ENCODE peak calls at places on chromosome 22, in nine cellular contexts. K, B, T, P, G, U, J, Z and Y are unnamed samples. For H3K27me3, the result is how much of the 10 kb centered on the place peaks cover.

GRCh38 chr22:36986242-36986821 is 32.9 kb downstream of the TST start:
- DNase-seq in J (peak), B (no peak), P (peak), U (no peak), T (no peak), Z (no peak), G (peak), K (peak), Y (no peak)

GRCh38 chr22:39654959-39655579 is 84.5 kb downstream of the CACNA1I start:
- DNase-seq in K (no peak), U (no peak), T (no peak), P (no peak), G (no peak), J (no peak), Z (no peak), B (no peak), Y (no peak)

GRCh38 chr22:16563555-16564520 is 28.8 kb downstream of the CCT8L2 start:
- DNase-seq in U (no peak), K (no peak), T (no peak), J (no peak), P (no peak), Z (no peak), B (no peak), G (peak), Y (no peak)

GRCh38 chr22:44505796-44506354 is 7.8 kb upstream of the RTL6 start:
- DNase-seq in P (no peak), T (no peak), G (no peak), B (no peak), K (no peak), J (no peak), U (no peak), Z (no peak), Y (no peak)

GRCh38 chr22:44202261-44202789 is 21.6 kb downstream of the PARVG start:
- DNase-seq in G (no peak), J (no peak), T (no peak), B (no peak), P (no peak), Z (peak), K (no peak), U (no peak), Y (no peak)

GRCh38 chr22:48333816-48334735 is 1493.6 kb downstream of the BRD1 start:
- DNase-seq in T (no peak), U (no peak), P (no peak), K (no peak), J (no peak), Z (no peak), B (no peak), G (no peak), Y (no peak)

GRCh38 chr22:35618427-35619223 is 1.5 kb upstream of the MB start:
- DNase-seq in B (no peak), U (no peak), K (no peak), J (no peak), G (no peak), P (no peak), Z (no peak), T (no peak), Y (no peak)

GRCh38 chr22:37472418-37473006 is 13.7 kb downstream of the MFNG start:
- DNase-seq in U (no peak), P (peak), K (peak), G (peak), J (no peak), B (no peak), T (no peak), Z (no peak), Y (no peak)

GRCh38 chr22:37893583-37893983 is 12.5 kb upstream of the MICALL1 start:
- DNase-seq in G (no peak), P (peak), U (no peak), Z (no peak), T (no peak), J (no peak), K (no peak), B (no peak), Y (no peak)

GRCh38 chr22:44907765-44908737 is 101.8 kb downstream of the PHF21B start:
- DNase-seq in Z (no peak), K (no peak), G (no peak), J (no peak), T (no peak), U (no peak), P (no peak), B (no peak), Y (no peak)

GRCh38 chr22:36734171-36735058 is 30.9 kb upstream of the CACNG2 start:
- DNase-seq in U (no peak), Z (peak), J (no peak), T (no peak), G (no peak), B (no peak), P (peak), K (no peak), Y (no peak)

GRCh38 chr22:26890870-26891269 is 233.5 kb downstream of the MIAT start:
- DNase-seq in P (no peak), B (no peak), U (no peak), K (peak), Z (no peak), J (no peak), G (peak), T (no peak), Y (no peak)

GRCh38 chr22:42700355-42700754 is 20.3 kb downstream of the A4GALT start:
- DNase-seq in U (no peak), P (no peak), J (no peak), B (no peak), K (no peak), Z (no peak), T (no peak), G (no peak), Y (no peak)

GRCh38 chr22:42699281-42699681 is 21.4 kb downstream of the A4GALT start:
- DNase-seq in T (no peak), G (no peak), J (no peak), P (no peak), Z (no peak), K (no peak), U (no peak), B (no peak), Y (no peak)

GRCh38 chr22:42700901-42701300 is 19.8 kb downstream of the A4GALT start:
- DNase-seq in U (no peak), K (no peak), J (no peak), G (no peak), Z (no peak), P (no peak), T (no peak), B (no peak), Y (no peak)

GRCh38 chr22:42701694-42702093 is 19.0 kb downstream of the A4GALT start:
- DNase-seq in U (no peak), G (no peak), Z (no peak), K (no peak), B (no peak), J (no peak), T (no peak), P (no peak), Y (no peak)

DNA sequence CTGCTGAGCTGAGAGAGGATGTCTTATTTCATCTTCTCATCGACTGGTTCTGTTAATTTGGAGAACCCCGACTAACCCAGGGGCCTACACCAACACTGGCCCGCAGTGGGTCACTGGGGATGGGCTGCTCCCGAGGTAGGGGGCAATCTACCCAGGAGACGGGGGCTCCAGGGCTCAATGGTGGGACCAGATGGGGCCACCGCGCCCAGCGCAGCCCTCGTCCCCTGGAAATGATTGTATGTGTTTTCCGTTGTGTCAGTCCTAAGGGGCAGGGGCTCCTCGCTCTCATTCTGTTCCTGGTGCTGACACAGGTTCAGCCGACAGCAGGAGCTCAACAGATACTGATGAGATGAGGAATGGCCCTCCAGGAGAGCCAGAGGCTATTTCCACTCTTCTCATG is 20.7 kb downstream of the A4GALT start:
- DNase-seq in T (no peak), Z (no peak), P (no peak), U (no peak), K (no peak), B (no peak), G (no peak), J (no peak), Y (no peak)
- H3K27me3 ChIP-seq in T (under half), Z (under half), P (under half), U (under half), K (under half), B (under half), G (under half), J (under half), Y (under half)

DNA sequence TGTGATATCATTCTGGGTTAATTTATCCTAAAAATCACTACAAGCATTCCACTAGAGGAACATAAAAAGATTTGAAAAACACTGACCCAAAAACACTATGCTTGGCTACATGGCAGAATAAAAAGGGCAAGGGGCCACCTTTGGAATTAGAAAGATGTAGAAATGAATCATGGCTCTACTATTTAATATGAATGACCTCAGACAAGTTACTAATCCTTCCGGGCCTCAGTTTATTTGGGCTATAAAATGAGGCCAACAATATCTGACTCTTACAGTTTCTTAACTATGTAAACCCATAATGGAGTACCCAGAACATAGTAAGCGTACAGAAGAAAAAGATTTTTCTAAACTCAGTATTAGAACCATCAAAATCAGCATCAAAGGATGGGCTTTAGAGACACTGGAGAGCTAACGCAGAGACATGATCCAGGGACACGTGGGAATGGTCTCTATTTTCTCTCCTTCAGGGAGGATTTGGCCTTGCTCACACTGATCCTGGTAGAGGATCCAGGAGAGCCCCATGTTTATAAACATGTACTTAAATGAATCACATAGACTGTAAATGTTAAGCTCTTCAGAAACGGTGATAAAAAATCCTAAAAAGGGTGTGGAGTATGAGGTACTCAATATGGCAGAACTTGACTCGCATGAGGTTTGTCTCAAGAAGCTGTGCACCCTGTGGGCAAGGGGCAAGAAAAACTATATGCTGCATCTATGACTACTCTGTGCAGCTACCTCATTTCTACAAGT is 288.4 kb upstream of the PITPNB start:
- DNase-seq in G (no peak), Z (peak), P (no peak), U (no peak), B (no peak), J (peak), K (no peak), T (no peak), Y (no peak)
- H3K27me3 ChIP-seq in G (under half), Z (under half), P (under half), U (under half), B (under half), J (under half), K (under half), T (under half), Y (under half)

DNA sequence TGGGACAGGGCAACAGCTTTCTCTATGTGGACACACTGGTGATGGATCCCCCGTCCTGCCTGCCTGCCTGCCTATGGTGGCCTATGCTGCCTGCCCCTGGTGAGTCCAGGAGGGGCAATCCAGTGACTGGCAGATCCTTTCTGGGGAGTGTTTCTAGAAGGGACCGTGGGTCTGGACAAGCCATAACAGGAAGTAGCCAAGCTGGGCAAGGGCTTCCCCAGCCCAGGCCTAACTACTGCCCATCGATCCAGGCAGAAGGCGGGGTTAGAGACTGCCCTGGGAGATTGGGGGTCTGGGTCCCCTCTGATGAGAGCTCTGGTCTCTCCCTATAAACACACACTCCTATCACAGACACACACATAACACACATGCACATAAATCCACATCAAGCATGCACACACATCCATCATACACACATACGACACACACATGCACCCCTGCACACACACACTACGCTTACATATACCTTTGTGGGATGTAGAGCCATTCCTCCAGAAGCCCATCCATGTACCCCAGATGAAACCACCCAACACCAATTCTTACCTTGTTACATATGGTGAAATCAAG is 996 bp upstream of the EMID1 start:
- DNase-seq in G (no peak), K (no peak), P (no peak), T (no peak), B (no peak), Z (no peak), J (no peak), U (no peak), Y (no peak)
- H3K27me3 ChIP-seq in G (under half), K (under half), P (under half), T (under half), B (under half), Z (under half), J (under half), U (under half), Y (under half)

DNA sequence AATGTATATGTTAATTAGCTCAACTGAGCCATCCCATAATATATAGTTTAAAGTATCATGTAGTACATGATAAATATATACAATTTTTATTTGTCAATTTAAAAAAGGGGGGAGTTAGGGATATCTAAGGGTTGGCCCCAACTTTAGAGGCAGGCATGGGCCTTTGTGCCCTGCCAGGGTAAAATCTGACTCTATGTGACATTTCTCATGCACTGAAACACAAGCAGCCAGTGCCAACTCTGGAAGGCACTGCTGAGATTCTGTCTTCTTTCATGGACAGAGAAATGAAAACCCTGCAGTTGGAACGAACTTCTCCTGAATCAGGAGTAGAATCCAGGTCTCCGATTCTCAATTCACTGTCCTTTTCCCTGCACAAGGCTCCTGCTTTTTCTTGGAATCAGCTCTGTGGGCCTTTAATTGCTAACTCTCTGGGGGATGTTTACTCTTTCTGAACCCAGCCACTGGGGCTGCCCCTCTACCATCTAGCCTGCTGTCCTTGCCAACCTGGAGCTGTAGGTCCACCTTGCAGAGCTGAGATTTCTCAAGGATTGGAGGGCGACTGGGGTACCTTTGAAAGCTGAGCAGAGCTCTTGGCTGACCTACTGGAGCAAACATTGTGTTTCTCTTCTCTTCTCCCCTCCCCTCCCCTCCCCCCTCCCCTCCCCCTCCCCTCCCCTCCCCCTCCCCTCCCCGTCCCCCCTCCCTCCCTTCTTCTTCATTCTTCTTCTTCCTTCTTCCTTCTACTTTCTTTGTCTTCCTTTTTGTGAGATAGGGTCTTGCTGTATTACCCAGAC is 26.7 kb downstream of the SLC5A1 start:
- DNase-seq in Z (no peak), J (no peak), T (no peak), B (no peak), U (no peak), G (no peak), K (no peak), P (no peak), Y (no peak)
- H3K27me3 ChIP-seq in Z (under half), J (under half), T (under half), B (under half), U (under half), G (under half), K (under half), P (under half), Y (under half)

DNA sequence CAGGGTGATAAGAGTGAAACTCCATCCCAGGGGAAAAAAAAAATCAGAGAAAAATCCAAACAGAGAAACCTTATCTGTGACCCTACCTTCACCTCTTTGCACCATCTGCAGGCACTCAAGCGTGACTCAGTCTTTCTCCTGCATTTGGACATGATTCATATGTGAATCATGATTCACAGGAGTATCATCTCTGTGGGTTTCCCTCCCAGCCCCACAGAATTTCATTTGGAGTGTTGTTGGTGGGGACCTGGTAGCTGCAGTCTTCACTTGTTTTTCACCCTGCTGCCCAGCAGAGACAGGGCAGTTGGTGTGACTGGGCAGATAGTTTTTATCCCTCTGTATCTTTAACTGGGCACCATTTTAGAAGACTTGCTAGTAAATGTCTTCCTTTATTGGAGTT is 75.7 kb downstream of the DEPDC5 start:
- DNase-seq in K (no peak), T (no peak), P (peak), U (no peak), J (peak), Z (peak), B (peak), G (peak), Y (no peak)
- H3K27me3 ChIP-seq in K (under half), T (under half), P (under half), U (under half), J (under half), Z (under half), B (under half), G (under half), Y (under half)